ENCODE peak calls at places on chromosomes 6 and 20, in eight cellular contexts. G, P, F, S, Y, W, J and A are unnamed samples.

GRCh38 chr6:137492289-137492688 is 1.9 kb downstream of the OLIG3 start:
- DNase-seq in G (no peak), P (no peak), F (no peak), S (no peak), Y (no peak), W (no peak), J (no peak), A (no peak)

GRCh38 chr6:45930419-45931059 is 85.1 kb downstream of the CLIC5 start:
- DNase-seq in G (peak; percentile 6), P (peak; percentile 45), F (peak; percentile 67), S (peak; percentile 33), Y (peak; percentile 26), W (peak; percentile 80), J (peak; percentile 46), A (peak; percentile 45)

GRCh38 chr6:85490516-85491248 is 40.8 kb downstream of the NT5E start:
- DNase-seq in G (no peak), P (peak; percentile 44), F (peak; percentile 38), S (no peak), Y (no peak), W (no peak), J (no peak), A (no peak)

GRCh38 chr20:11880694-11881093 is 37.0 kb upstream of the BTBD3 start:
- DNase-seq in G (no peak), P (no peak), F (no peak), S (no peak), Y (no peak), W (no peak), J (no peak), A (no peak)

GRCh38 chr20:59258103-59258705 is 42.2 kb upstream of the EDN3 start:
- DNase-seq in G (no peak), P (no peak), F (no peak), S (no peak), Y (no peak), W (no peak), J (no peak), A (peak; percentile 41)

GRCh38 chr20:4661191-4661590 is 60.5 kb upstream of the PRND start:
- DNase-seq in G (no peak), P (no peak), F (no peak), S (peak; percentile 5), Y (no peak), W (no peak), J (peak; percentile 42), A (peak; percentile 64)

GRCh38 chr6:47098570-47098993 is 56.5 kb upstream of the ADGRF1 start:
- DNase-seq in G (no peak), P (no peak), F (no peak), S (no peak), Y (no peak), W (no peak), J (no peak), A (no peak)

GRCh38 chr20:63364801-63365585 is 3.8 kb upstream of the CHRNA4 start:
- DNase-seq in G (no peak), P (no peak), F (no peak), S (no peak), Y (no peak), W (no peak), J (no peak), A (no peak)

GRCh38 chr6:158552055-158552795 is 7.7 kb upstream of the TMEM181 start:
- DNase-seq in G (no peak), P (no peak), F (no peak), S (no peak), Y (no peak), W (no peak), J (no peak), A (no peak)

GRCh38 chr6:9516207-9516606 is 898.7 kb downstream of the TFAP2A start:
- DNase-seq in G (no peak), P (peak; percentile 59), F (peak; percentile 82), S (no peak), Y (no peak), W (no peak), J (no peak), A (no peak)

GRCh38 chr6:34560366-34561226 is 4.5 kb upstream of the SPDEF start:
- DNase-seq in G (no peak), P (peak; percentile 16), F (peak; percentile 51), S (no peak), Y (no peak), W (no peak), J (no peak), A (no peak)

GRCh38 chr6:23940466-23940865 is 185.5 kb upstream of the NRSN1 start:
- DNase-seq in G (no peak), P (no peak), F (peak; percentile 8), S (no peak), Y (no peak), W (no peak), J (no peak), A (no peak)

GRCh38 chr6:158649289-158650143 is at the start of gene SYTL3:
- DNase-seq in G (no peak), P (peak; percentile 55), F (peak; percentile 87), S (peak; percentile 78), Y (peak; percentile 88), W (no peak), J (peak; percentile 57), A (peak; percentile 94)

GRCh38 chr20:46056970-46057855 is 28.2 kb downstream of the SLC12A5 start:
- DNase-seq in G (no peak), P (peak; percentile 11), F (peak; percentile 67), S (no peak), Y (no peak), W (peak; percentile 79), J (no peak), A (no peak)

GRCh38 chr6:18431581-18431980 is 44.4 kb downstream of the RNF144B start:
- DNase-seq in G (no peak), P (no peak), F (no peak), S (no peak), Y (no peak), W (no peak), J (no peak), A (no peak)

GRCh38 chr6:47292944-47293343 is 16.8 kb downstream of the TNFRSF21 start:
- DNase-seq in G (no peak), P (no peak), F (peak; percentile 28), S (no peak), Y (no peak), W (no peak), J (no peak), A (no peak)

GRCh38 chr6:121093928-121094327 is 240.4 kb downstream of the TBC1D32 start:
- DNase-seq in G (no peak), P (peak; percentile 20), F (peak; percentile 54), S (no peak), Y (no peak), W (no peak), J (no peak), A (no peak)

GRCh38 chr6:63759605-63760004 is 124.0 kb downstream of the PHF3 start:
- DNase-seq in G (no peak), P (no peak), F (peak; percentile 3), S (no peak), Y (no peak), W (no peak), J (no peak), A (no peak)

GRCh38 chr6:15441215-15441868 is 195.5 kb downstream of the JARID2 start:
- DNase-seq in G (peak; percentile 70), P (peak; percentile 72), F (peak; percentile 87), S (no peak), Y (peak; percentile 19), W (peak; percentile 58), J (peak; percentile 56), A (no peak)

GRCh38 chr20:49676581-49677291 is 36.9 kb downstream of the B4GALT5 start:
- DNase-seq in G (no peak), P (peak; percentile 42), F (peak; percentile 84), S (no peak), Y (peak; percentile 56), W (no peak), J (peak; percentile 9), A (no peak)